ENCODE peak calls at places on chromosomes 12 and 14, in five cellular contexts. H is choroid plexus epithelial cell, X is neural crest cell, T is PC-9, W is neural progenitor cell. B is an unnamed sample.

GRCh38 chr12:128827724-128828123 is 4.0 kb upstream of the SLC15A4 start:
- DNase-seq in W (no peak), X (no peak), H (no peak), T (no peak), B (no peak)

GRCh38 chr12:80598004-80598606 is 109.3 kb upstream of the MYF6 start:
- DNase-seq in H (peak), T (no peak), W (peak), X (no peak), B (peak)

GRCh38 chr12:31204995-31205582 is 120.9 kb downstream of the SINHCAF start:
- DNase-seq in H (peak), W (no peak), T (no peak), X (no peak), B (no peak)

GRCh38 chr14:80455031-80455430 is 243.7 kb upstream of the DIO2 start:
- DNase-seq in T (no peak), W (no peak), H (no peak), X (no peak), B (no peak)

GRCh38 chr12:102417055-102417454 is 63.3 kb downstream of the IGF1 start:
- DNase-seq in H (no peak), T (no peak), W (no peak), X (no peak), B (no peak)

GRCh38 chr12:126430921-126431320 is 1365.7 kb downstream of the AACS start:
- DNase-seq in X (no peak), T (no peak), H (no peak), W (no peak), B (no peak)

GRCh38 chr12:105492591-105492990 is 162.1 kb downstream of the C12orf75 start:
- DNase-seq in T (peak), X (no peak), H (peak), W (no peak), B (no peak)

GRCh38 chr14:104253223-104253822 is 114.9 kb downstream of the KIF26A start:
- DNase-seq in T (no peak), W (no peak), H (no peak), X (no peak), B (no peak)

GRCh38 chr12:107092669-107093546 is 441 bp downstream of the CRY1 start:
- DNase-seq in T (peak), X (no peak), W (peak), H (peak), B (peak)

GRCh38 chr12:662541-663292 is 528 bp downstream of the NINJ2 start:
- DNase-seq in H (peak), X (no peak), W (no peak), T (no peak), B (no peak)

GRCh38 chr12:28535216-28535615 is 345.0 kb downstream of the CCDC91 start:
- DNase-seq in H (peak), W (no peak), T (no peak), X (no peak), B (no peak)

GRCh38 chr14:68569970-68570409 is 222.9 kb downstream of the ZFP36L1 start:
- DNase-seq in W (no peak), H (no peak), X (no peak), T (peak), B (no peak)

GRCh38 chr14:67464377-67464776 is 24.1 kb downstream of the TMEM229B start:
- DNase-seq in T (no peak), X (no peak), H (no peak), W (no peak), B (no peak)

GRCh38 chr12:661720-662486 is 1.3 kb downstream of the NINJ2 start:
- DNase-seq in H (no peak), X (no peak), T (no peak), W (no peak), B (no peak)

GRCh38 chr12:108193922-108194321 is 64.8 kb downstream of the WSCD2 start:
- DNase-seq in H (peak), X (peak), W (peak), T (no peak), B (peak)

GRCh38 chr12:6691473-6691872 is 2.3 kb upstream of the ZNF384 start:
- DNase-seq in X (no peak), W (no peak), T (no peak), H (peak), B (no peak)

DNA sequence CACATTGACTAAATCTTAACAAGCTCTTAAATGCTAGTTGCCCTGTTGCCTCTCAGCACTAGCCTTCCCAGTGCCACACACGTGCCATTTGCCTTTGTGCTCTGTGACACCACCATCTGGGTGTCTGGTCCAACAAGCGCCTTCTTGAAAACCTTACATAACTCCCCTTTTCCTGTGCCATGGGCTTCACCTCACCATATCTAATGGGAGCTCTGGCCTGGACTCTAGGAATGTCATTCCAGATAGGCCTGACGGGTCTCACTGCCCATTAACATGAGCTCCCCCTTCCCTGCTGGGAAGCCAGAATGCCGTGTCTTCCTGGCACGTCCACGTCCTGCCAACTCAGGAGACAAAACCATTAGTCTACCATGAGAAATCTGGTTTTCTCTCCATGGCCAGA is 24.4 kb downstream of the SSPN start:
- DNase-seq in H (no peak), W (no peak), T (no peak), X (no peak), B (no peak)
- TF ChIP-seq CTCF in H (no peak), W (no peak), T (no peak), X (no peak), B (no peak)

GRCh38 chr12:13206560-13206897 is 10.0 kb downstream of the EMP1 start:
- DNase-seq in H (no peak), W (no peak), T (no peak), X (no peak), B (no peak)

GRCh38 chr12:13210022-13210539 is 13.6 kb downstream of the EMP1 start:
- DNase-seq in H (no peak), X (no peak), T (no peak), W (peak), B (no peak)

GRCh38 chr12:13209279-13210021 is 12.9 kb downstream of the EMP1 start:
- DNase-seq in H (peak), X (no peak), T (no peak), W (no peak), B (no peak)

GRCh38 chr12:13210543-13211190 is 14.1 kb downstream of the EMP1 start:
- DNase-seq in H (no peak), T (no peak), X (no peak), W (no peak), B (no peak)

GRCh38 chr12:13208533-13209278 is 12.2 kb downstream of the EMP1 start:
- DNase-seq in X (no peak), W (peak), H (peak), T (peak), B (no peak)
- TF ChIP-seq CTCF in X (peak), W (peak), H (peak), T (peak), B (peak)

GRCh38 chr12:74547249-74547648 is 9.6 kb downstream of the ATXN7L3B start:
- DNase-seq in H (no peak), T (no peak), W (no peak), X (no peak), B (no peak)

GRCh38 chr12:74552201-74552600 is 14.6 kb downstream of the ATXN7L3B start:
- DNase-seq in H (peak), T (no peak), W (no peak), X (no peak), B (no peak)
- TF ChIP-seq CTCF in H (peak), T (no peak), W (peak), X (no peak), B (no peak)

GRCh38 chr14:91163316-91163715 is 49.4 kb downstream of the DGLUCY start:
- DNase-seq in W (no peak), X (no peak), T (no peak), H (no peak), B (no peak)
- TF ChIP-seq CTCF in W (no peak), X (no peak), T (no peak), H (no peak), B (no peak)

GRCh38 chr14:36069535-36069900 is 107.0 kb downstream of the PTCSC3 start:
- DNase-seq in H (peak), W (peak), X (peak), T (no peak), B (peak)
- TF ChIP-seq CTCF in H (peak), W (peak), X (peak), T (peak), B (peak)

GRCh38 chr12:65696227-65696626 is 128.1 kb upstream of the HMGA2 start:
- DNase-seq in T (peak), H (peak), X (no peak), W (no peak), B (no peak)

GRCh38 chr12:65703176-65703575 is 121.1 kb upstream of the HMGA2 start:
- DNase-seq in W (no peak), T (no peak), X (no peak), H (no peak), B (no peak)

GRCh38 chr12:65695077-65695865 is 129.0 kb upstream of the HMGA2 start:
- DNase-seq in W (no peak), H (peak), X (no peak), T (peak), B (no peak)

GRCh38 chr12:65699251-65699650 is 125.0 kb upstream of the HMGA2 start:
- DNase-seq in W (no peak), X (no peak), T (no peak), H (peak), B (no peak)
- TF ChIP-seq CTCF in W (no peak), X (no peak), T (no peak), H (peak), B (no peak)

GRCh38 chr14:84090837-84091236 is 1439.1 kb upstream of the FLRT2 start:
- DNase-seq in T (no peak), H (peak), X (no peak), W (no peak), B (no peak)
- TF ChIP-seq CTCF in T (no peak), H (no peak), X (no peak), W (no peak), B (no peak)

GRCh38 chr14:89252887-89253532 is 164.0 kb downstream of the FOXN3 start:
- DNase-seq in W (peak), X (no peak), T (no peak), H (peak), B (no peak)
- TF ChIP-seq CTCF in W (peak), X (no peak), T (no peak), H (peak), B (no peak)

GRCh38 chr12:88947486-88948043 is 367.3 kb upstream of the KITLG start:
- DNase-seq in W (no peak), T (no peak), X (no peak), H (no peak), B (no peak)
- TF ChIP-seq CTCF in W (peak), T (no peak), X (peak), H (peak), B (peak)